ENCODE peak calls at places on chromosome 13, in six cellular contexts. Y is A549; J is stromal cell of bone marrow; M is stimulated activated CD4-positive, alpha-beta T cell treated with anti-CD3 and anti-CD28 coated beads, Interleukin-4, amount 100 ng/mL, for 24 hours; N is dermis blood vessel endothelial cell; H is HTR-8/SVneo. L is an unnamed sample.

GRCh38 chr13:113291997-113292862 is 4.8 kb upstream of the LAMP1 start:
- DNase-seq in Y (no peak), J (no peak), M (peak), N (peak), H (no peak), L (no peak)

GRCh38 chr13:51619614-51620013 is 35.4 kb downstream of the WDFY2 start:
- DNase-seq in Y (no peak), J (peak), M (no peak), N (no peak), H (no peak), L (peak)

GRCh38 chr13:60584976-60585375 is 188.0 kb downstream of the TDRD3 start:
- DNase-seq in Y (no peak), J (peak), M (no peak), N (peak), H (no peak), L (peak)

GRCh38 chr13:99985243-99985874 is 3.8 kb downstream of the ZIC2 start:
- DNase-seq in Y (no peak), J (no peak), M (no peak), N (no peak), H (no peak), L (no peak)

GRCh38 chr13:102555914-102556553 is 40.8 kb upstream of the TPP2 start:
- DNase-seq in Y (peak), J (peak), M (peak), N (peak), H (peak), L (peak)

GRCh38 chr13:102679449-102680132 is 15.3 kb downstream of the METTL21C start:
- DNase-seq in Y (no peak), J (no peak), M (no peak), N (no peak), H (no peak), L (no peak)

GRCh38 chr13:110593430-110594130 is 21.8 kb upstream of the NAXD start:
- DNase-seq in Y (peak), J (peak), M (peak), N (peak), H (peak), L (peak)

GRCh38 chr13:19596960-19597361 is 35.6 kb upstream of the TPTE2 start:
- DNase-seq in Y (peak), J (no peak), M (no peak), N (peak), H (no peak), L (no peak)

GRCh38 chr13:31773538-31773937 is 34.2 kb downstream of the RXFP2 start:
- DNase-seq in Y (no peak), J (peak), M (no peak), N (peak), H (peak), L (peak)

GRCh38 chr13:98866882-98867281 is 111.0 kb downstream of the DOCK9 start:
- DNase-seq in Y (no peak), J (no peak), M (no peak), N (no peak), H (no peak), L (no peak)

L was measured in astrocyte of the cerebellum.